ENCODE peak calls at places on chromosomes 12 and 14, in six cellular contexts. D is PC-3, Y is lower lobe of right lung, I is IMR-90, J is astrocyte, R is heart left ventricle. Q is an unnamed sample.

GRCh38 chr12:84077692-84078091 is 834.9 kb downstream of the SLC6A15 start:
- DNase-seq in D (no peak), Y (no peak), I (peak; percentile 12), J (no peak), R (no peak), Q (no peak)

GRCh38 chr14:26401170-26401968 is 196.5 kb downstream of the NOVA1 start:
- DNase-seq in D (no peak), Y (no peak), I (no peak), J (no peak), R (no peak), Q (no peak)

GRCh38 chr14:53380041-53380440 is 226.9 kb upstream of the DDHD1 start:
- DNase-seq in D (no peak), Y (no peak), I (no peak), J (no peak), R (no peak), Q (no peak)

GRCh38 chr12:121326996-121327674 is 25.1 kb downstream of the ANAPC5 start:
- DNase-seq in D (no peak), Y (no peak), I (no peak), J (no peak), R (no peak), Q (no peak)

GRCh38 chr14:36940476-36940875 is 231.9 kb downstream of the SLC25A21 start:
- DNase-seq in D (no peak), Y (no peak), I (no peak), J (peak; percentile 18), R (no peak), Q (no peak)

GRCh38 chr14:61662437-61663311 is 32.6 kb upstream of the HIF1A start:
- DNase-seq in D (peak; percentile 99), Y (no peak), I (peak; percentile 75), J (peak; percentile 81), R (peak; percentile 9), Q (peak; percentile 83)

GRCh38 chr12:57837779-57838562 is 8.6 kb downstream of the CTDSP2 start:
- DNase-seq in D (peak; percentile 38), Y (peak; percentile 72), I (peak; percentile 78), J (peak; percentile 65), R (peak; percentile 62), Q (peak; percentile 72)

GRCh38 chr12:132475304-132476037 is 14.5 kb upstream of the FBRSL1 start:
- DNase-seq in D (no peak), Y (no peak), I (no peak), J (no peak), R (no peak), Q (no peak)

GRCh38 chr14:94685681-94686485 is 73.7 kb downstream of the SERPINA3 start:
- DNase-seq in D (no peak), Y (no peak), I (no peak), J (no peak), R (no peak), Q (no peak)

GRCh38 chr14:25237845-25238244 is 187.9 kb upstream of the STXBP6 start:
- DNase-seq in D (no peak), Y (no peak), I (peak; percentile 2), J (no peak), R (no peak), Q (peak; percentile 11)

GRCh38 chr12:51323317-51323960 is 535 bp downstream of the BIN2 start:
- DNase-seq in D (no peak), Y (no peak), I (no peak), J (no peak), R (no peak), Q (no peak)

GRCh38 chr12:12686925-12687324 is 9.1 kb downstream of the GPR19 start:
- DNase-seq in D (no peak), Y (no peak), I (peak; percentile 59), J (no peak), R (no peak), Q (peak; percentile 76)

GRCh38 chr12:100388382-100388781 is 31.5 kb downstream of the SLC17A8 start:
- DNase-seq in D (no peak), Y (no peak), I (no peak), J (no peak), R (no peak), Q (no peak)

GRCh38 chr12:100393202-100393601 is 36.3 kb downstream of the SLC17A8 start:
- DNase-seq in D (no peak), Y (no peak), I (no peak), J (no peak), R (no peak), Q (no peak)

GRCh38 chr12:100395811-100396210 is 38.9 kb downstream of the SLC17A8 start:
- DNase-seq in D (no peak), Y (no peak), I (no peak), J (no peak), R (no peak), Q (no peak)

GRCh38 chr12:100391856-100392255 is 35.0 kb downstream of the SLC17A8 start:
- DNase-seq in D (peak; percentile 54), Y (no peak), I (no peak), J (no peak), R (no peak), Q (peak; percentile 61)
- TF ChIP-seq CTCF in D (peak; percentile 67), Y (peak; percentile 25), I (no peak), J (no peak), R (peak; percentile 16), Q (peak; percentile 68)

DNA sequence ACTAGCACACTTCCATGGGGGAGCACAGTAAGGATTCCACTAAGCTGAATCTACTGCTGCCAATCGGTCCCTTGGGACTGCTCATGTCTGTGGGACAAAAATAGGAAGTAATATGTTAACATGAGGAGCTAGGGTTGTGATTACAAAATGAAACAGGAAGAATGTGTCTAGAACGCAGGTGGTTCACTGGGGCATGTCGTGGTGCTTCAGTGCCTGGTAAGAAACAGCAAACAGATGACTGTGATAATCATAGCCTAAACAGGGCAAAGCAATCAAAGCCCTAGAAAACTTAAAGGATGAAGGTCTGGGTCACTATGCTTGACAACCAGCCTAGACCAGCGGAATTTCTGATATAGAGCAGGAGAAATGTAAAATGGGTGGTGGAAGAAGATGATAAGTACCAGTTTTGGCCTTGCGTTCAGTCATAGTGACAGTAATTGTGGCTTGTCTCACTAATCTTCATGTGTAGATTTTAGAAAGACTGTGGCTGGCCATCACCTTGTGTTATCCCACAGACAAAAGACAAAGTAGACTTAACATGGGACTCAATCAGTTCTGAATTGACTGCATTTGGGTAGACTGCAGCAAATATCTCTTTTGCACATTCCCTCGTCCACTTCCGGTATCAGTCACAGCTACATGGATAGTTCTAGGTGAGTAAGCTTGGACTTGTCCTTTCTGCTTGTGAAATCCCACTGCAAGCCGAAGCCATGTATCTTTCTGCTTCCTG is 51.4 kb downstream of the WASHC3 start:
- DNase-seq in D (no peak), Y (no peak), I (no peak), J (no peak), R (no peak), Q (no peak)
- H3K4me3 ChIP-seq in D (no peak overlapping the region), Y (no peak overlapping the region), I (no peak overlapping the region), J (no peak overlapping the region), R (no peak overlapping the region), Q (no peak overlapping the region)

GRCh38 chr12:4293299-4293941 is 19.9 kb downstream of the CCND2 start:
- DNase-seq in D (no peak), Y (no peak), I (no peak), J (no peak), R (no peak), Q (no peak)
- TF ChIP-seq CTCF in D (no peak), Y (no peak), I (no peak), J (no peak), R (no peak), Q (no peak)

GRCh38 chr12:6211421-6211869 is 11.2 kb downstream of the CD9 start:
- DNase-seq in D (no peak), Y (no peak), I (peak; percentile 91), J (peak; percentile 95), R (no peak), Q (no peak)
- H3K4me3 ChIP-seq in D (no peak overlapping the region), Y (no peak overlapping the region), I (no peak overlapping the region), J (no peak overlapping the region), R (no peak overlapping the region), Q (no peak overlapping the region)

GRCh38 chr12:106790020-106790419 is 15.5 kb downstream of the RIC8B start:
- DNase-seq in D (peak; percentile 28), Y (no peak), I (no peak), J (no peak), R (no peak), Q (no peak)
- TF ChIP-seq CTCF in D (peak; percentile 60), Y (no peak), I (no peak), J (no peak), R (no peak), Q (peak; percentile 43)

DNA sequence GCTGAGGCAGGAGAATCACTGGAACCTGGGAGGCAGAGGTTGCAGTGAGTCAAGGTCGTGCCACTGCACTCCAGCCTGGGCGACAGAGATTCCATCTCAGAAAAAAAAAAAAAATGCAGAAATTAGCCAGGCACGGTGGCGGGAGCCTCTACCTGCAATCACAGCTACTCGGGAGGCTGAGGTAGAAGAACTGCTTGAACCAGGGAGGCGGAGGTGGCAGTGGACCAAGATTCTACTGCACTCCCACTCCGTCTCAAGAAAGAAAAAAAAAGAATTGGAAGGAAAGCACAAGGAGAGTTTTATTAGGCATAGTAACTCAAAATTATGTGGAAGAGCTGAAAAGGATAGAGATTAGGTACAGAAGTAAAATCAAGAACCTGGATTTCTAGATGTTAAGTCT is 20.8 kb upstream of the AMHR2 start:
- DNase-seq in D (no peak), Y (no peak), I (no peak), J (no peak), R (no peak), Q (no peak)
- H3K4me3 ChIP-seq in D (no peak overlapping the region), Y (no peak overlapping the region), I (no peak overlapping the region), J (no peak overlapping the region), R (no peak overlapping the region), Q (no peak overlapping the region)

GRCh38 chr12:7501031-7501585 is 2.5 kb downstream of the CD163 start:
- DNase-seq in D (no peak), Y (no peak), I (peak; percentile 4), J (peak; percentile 9), R (no peak), Q (peak; percentile 32)
- TF ChIP-seq CTCF in D (no peak), Y (no peak), I (no peak), J (no peak), R (no peak), Q (no peak)